ENCODE peak calls at places on chromosomes 12 and 14, in five cellular contexts. H is SJSA1, T is HTR-8/SVneo, A is GM04504, O is T-helper 1 cell. U is an unnamed sample.

GRCh38 chr14:79275367-79275655 is 936.0 kb downstream of the DIO2 start:
- DNase-seq in H (no peak), T (no peak), A (no peak), O (no peak), U (no peak)

GRCh38 chr14:100644383-100644782 is 57.2 kb upstream of the BEGAIN start:
- DNase-seq in H (no peak), T (no peak), A (no peak), O (no peak), U (no peak)

GRCh38 chr12:33439587-33440011 is at the start of gene SYT10:
- DNase-seq in H (no peak), T (no peak), A (peak), O (no peak), U (no peak)

GRCh38 chr14:25122188-25122587 is 72.2 kb upstream of the STXBP6 start:
- DNase-seq in H (no peak), T (no peak), A (no peak), O (no peak), U (peak)

GRCh38 chr14:26775765-26776577 is 178.1 kb upstream of the NOVA1 start:
- DNase-seq in H (peak), T (peak), A (no peak), O (no peak), U (peak)

GRCh38 chr14:97757491-97757890 is 960.3 kb downstream of the VRK1 start:
- DNase-seq in H (no peak), T (no peak), A (no peak), O (no peak), U (no peak)

GRCh38 chr14:42130809-42131208 is 524.1 kb downstream of the LRFN5 start:
- DNase-seq in H (no peak), T (no peak), A (no peak), O (no peak), U (no peak)

GRCh38 chr14:80388980-80389711 is 177.8 kb upstream of the DIO2 start:
- DNase-seq in H (peak), T (peak), A (peak), O (no peak), U (peak)

GRCh38 chr12:16399110-16399509 is 51.7 kb downstream of the MGST1 start:
- DNase-seq in H (no peak), T (no peak), A (no peak), O (no peak), U (no peak)

GRCh38 chr14:24369463-24369862 is 1.5 kb downstream of the NFATC4 start:
- DNase-seq in H (no peak), T (no peak), A (no peak), O (no peak), U (no peak)

GRCh38 chr14:32607399-32607798 is 278.3 kb downstream of the AKAP6 start:
- DNase-seq in H (no peak), T (no peak), A (no peak), O (no peak), U (no peak)

GRCh38 chr12:129002447-129002846 is 149.2 kb downstream of the GLT1D1 start:
- DNase-seq in H (no peak), T (no peak), A (no peak), O (no peak), U (no peak)

GRCh38 chr12:5036031-5036430 is 7.6 kb upstream of the KCNA5 start:
- DNase-seq in H (no peak), T (no peak), A (no peak), O (no peak), U (no peak)

GRCh38 chr12:53336137-53336785 is at the start of gene SP7:
- DNase-seq in H (no peak), T (no peak), A (no peak), O (no peak), U (no peak)

GRCh38 chr12:6367065-6367968 is 8.0 kb downstream of the SCNN1A start:
- DNase-seq in H (no peak), T (no peak), A (no peak), O (no peak), U (peak)

GRCh38 chr14:105883066-105884005 is 357.0 kb downstream of the TMEM121 start:
- DNase-seq in H (no peak), T (no peak), A (no peak), O (peak), U (no peak)

GRCh38 chr12:6635375-6635855 is 344 bp downstream of the LPAR5 start:
- DNase-seq in H (no peak), T (no peak), A (no peak), O (no peak), U (no peak)

GRCh38 chr14:94175403-94176146 is 1.5 kb downstream of the PPP4R4 start:
- DNase-seq in H (no peak), T (no peak), A (no peak), O (no peak), U (no peak)

GRCh38 chr12:89259831-89260230 is 92.5 kb downstream of the DUSP6 start:
- DNase-seq in H (no peak), T (no peak), A (no peak), O (no peak), U (no peak)

GRCh38 chr12:50542448-50542847 is 37.7 kb downstream of the DIP2B start:
- DNase-seq in H (no peak), T (no peak), A (no peak), O (no peak), U (peak)

GRCh38 chr12:118689793-118690192 is 291.5 kb upstream of the SRRM4 start:
- DNase-seq in H (no peak), T (no peak), A (no peak), O (no peak), U (no peak)

GRCh38 chr12:99092100-99092851 is 447.2 kb downstream of the APAF1 start:
- DNase-seq in H (no peak), T (no peak), A (no peak), O (no peak), U (no peak)

GRCh38 chr12:18696971-18697602 is 40.7 kb downstream of the PLCZ1 start:
- DNase-seq in H (no peak), T (no peak), A (no peak), O (no peak), U (peak)

GRCh38 chr12:82682326-82682725 is 4.4 kb upstream of the TMTC2 start:
- DNase-seq in H (no peak), T (no peak), A (no peak), O (no peak), U (no peak)

GRCh38 chr12:47776471-47777143 is 3.6 kb downstream of the SLC48A1 start:
- DNase-seq in H (no peak), T (no peak), A (no peak), O (no peak), U (no peak)

GRCh38 chr12:45338272-45338671 is 122.4 kb downstream of the ANO6 start:
- DNase-seq in H (no peak), T (no peak), A (no peak), O (no peak), U (no peak)

GRCh38 chr14:102215071-102215470 is 75.4 kb downstream of the WDR20 start:
- DNase-seq in H (no peak), T (no peak), A (peak), O (no peak), U (no peak)

GRCh38 chr14:90444077-90444696 is 47.4 kb downstream of the CALM1 start:
- DNase-seq in H (no peak), T (no peak), A (no peak), O (no peak), U (no peak)

GRCh38 chr12:27583057-27583797 is 59.2 kb downstream of the PPFIBP1 start:
- DNase-seq in H (peak), T (no peak), A (no peak), O (no peak), U (no peak)

GRCh38 chr12:53232641-53233538 is 881 bp upstream of the RARG start:
- DNase-seq in H (no peak), T (no peak), A (no peak), O (no peak), U (peak)

GRCh38 chr14:96204151-96205058 is at the start of gene BDKRB2:
- DNase-seq in H (peak), T (peak), A (peak), O (no peak), U (peak)

GRCh38 chr12:12726543-12727093 is 9.4 kb downstream of the CDKN1B start:
- DNase-seq in H (peak), T (peak), A (no peak), O (no peak), U (peak)

GRCh38 chr14:78152246-78153068 is 17.7 kb upstream of the NRXN3 start:
- DNase-seq in H (no peak), T (no peak), A (no peak), O (no peak), U (no peak)

GRCh38 chr12:117100251-117100650 is 1.0 kb upstream of the TESC start:
- DNase-seq in H (no peak), T (peak), A (no peak), O (no peak), U (no peak)